ENCODE peak calls at places on chromosomes 5 and 9, in nine cellular contexts. H, I, D, V, J, Q, O, G and A are unnamed samples.

GRCh38 chr9:131094622-131095021 is 1.7 kb upstream of the AIF1L start:
- DNase-seq in V (no peak), I (no peak), O (peak; percentile 37), Q (no peak), G (no peak), D (peak; percentile 33), J (no peak), H (peak; percentile 68), A (no peak)

GRCh38 chr5:154002093-154002492 is 36.6 kb downstream of the FAM114A2 start:
- DNase-seq in Q (no peak), V (no peak), I (no peak), G (no peak), H (peak; percentile 85), O (peak; percentile 30), J (no peak), D (no peak), A (no peak)

GRCh38 chr5:435961-436640 is 6.9 kb upstream of the EXOC3 start:
- DNase-seq in O (peak; percentile 30), I (peak; percentile 35), J (peak; percentile 62), D (no peak), V (peak; percentile 43), Q (no peak), G (no peak), H (peak; percentile 39), A (no peak)

GRCh38 chr5:28165116-28165515 is 1126.7 kb upstream of the CDH9 start:
- DNase-seq in I (no peak), H (peak; percentile 0), Q (no peak), G (no peak), V (no peak), O (no peak), J (no peak), D (no peak), A (no peak)

GRCh38 chr5:10913846-10914245 is 152.8 kb upstream of the DAP start:
- DNase-seq in V (peak; percentile 38), O (peak; percentile 98), Q (no peak), I (peak; percentile 30), J (no peak), G (no peak), H (peak; percentile 67), D (no peak), A (no peak)

GRCh38 chr9:108278341-108278740 is 577.4 kb downstream of the ACTL7B start:
- DNase-seq in J (no peak), G (no peak), Q (no peak), I (no peak), D (no peak), O (no peak), H (no peak), V (no peak), A (no peak)

GRCh38 chr5:155129513-155129880 is 115.9 kb downstream of the KIF4B start:
- DNase-seq in J (no peak), O (no peak), Q (no peak), G (no peak), D (no peak), V (peak; percentile 31), H (no peak), I (no peak), A (no peak)

GRCh38 chr5:33795532-33795931 is 96.3 kb downstream of the ADAMTS12 start:
- DNase-seq in I (no peak), J (no peak), V (no peak), O (no peak), G (no peak), Q (no peak), H (no peak), D (no peak), A (no peak)

DNA sequence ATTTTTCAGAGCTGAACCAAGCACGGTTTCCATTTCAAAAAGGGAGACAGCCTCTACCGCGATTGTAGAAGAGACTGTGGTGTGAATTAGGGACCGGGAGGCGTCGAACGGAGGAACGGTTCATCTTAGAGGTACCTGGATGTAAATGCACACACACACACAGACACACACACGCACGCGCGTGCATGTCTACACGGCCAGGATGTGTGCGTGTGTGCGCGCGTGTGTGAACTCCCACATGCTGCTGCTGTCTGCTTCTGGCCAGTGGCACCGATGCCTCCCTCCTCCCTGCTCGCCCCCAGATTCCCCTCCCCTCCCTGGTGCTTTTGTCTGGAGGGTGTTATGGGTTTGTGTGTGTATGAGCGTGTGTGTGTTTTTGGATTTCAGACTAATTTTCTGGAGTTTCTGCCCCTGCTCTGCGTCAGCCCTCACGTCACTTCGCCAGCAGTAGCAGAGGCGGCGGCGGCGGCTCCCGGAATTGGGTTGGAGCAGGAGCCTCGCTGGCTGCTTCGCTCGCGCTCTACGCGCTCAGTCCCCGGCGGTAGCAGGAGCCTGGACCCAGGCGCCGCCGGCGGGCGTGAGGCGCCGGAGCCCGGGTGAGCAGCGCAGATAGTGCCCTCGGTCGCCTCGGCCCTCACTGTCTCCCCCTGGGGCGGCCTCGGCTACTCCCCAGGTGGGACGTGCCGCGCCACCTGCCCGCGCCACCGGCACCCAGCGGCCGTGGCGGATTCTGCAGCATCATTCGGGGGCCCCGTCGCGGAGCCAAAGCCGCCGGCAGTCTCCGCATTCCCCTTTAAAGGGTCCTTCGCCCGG is at the start of gene NTRK2:
- DNase-seq in I (peak; percentile 65), G (no peak), H (peak; percentile 11), D (peak; percentile 29), O (peak; percentile 2), Q (no peak), V (peak; percentile 17), J (peak; percentile 54), A (no peak)
- TF ChIP-seq CTCF in I (no peak), G (no peak), H (no peak), D (no peak), O (no peak), Q (no peak), V (no peak), J (no peak), A (no peak)

GRCh38 chr9:38065369-38066075 is 3.5 kb downstream of the SHB start:
- DNase-seq in G (no peak), O (no peak), D (no peak), Q (no peak), J (no peak), I (peak; percentile 56), H (no peak), V (no peak), A (no peak)

GRCh38 chr9:38064842-38065368 is 4.1 kb downstream of the SHB start:
- DNase-seq in Q (no peak), O (no peak), I (no peak), J (no peak), H (no peak), D (no peak), V (no peak), G (no peak), A (no peak)

GRCh38 chr9:38066907-38067610 is 2.0 kb downstream of the SHB start:
- DNase-seq in D (peak; percentile 83), Q (peak; percentile 20), G (peak; percentile 79), J (peak; percentile 28), H (peak; percentile 45), O (no peak), I (no peak), V (no peak), A (no peak)

GRCh38 chr9:38067611-38067891 is 1.5 kb downstream of the SHB start:
- DNase-seq in I (no peak), H (no peak), J (peak; percentile 45), O (no peak), D (peak; percentile 67), G (peak; percentile 44), V (no peak), Q (no peak), A (no peak)

GRCh38 chr9:38066167-38066906 is 2.7 kb downstream of the SHB start:
- DNase-seq in H (no peak), O (no peak), V (no peak), G (no peak), Q (no peak), D (peak; percentile 48), J (no peak), I (no peak), A (no peak)
- TF ChIP-seq CTCF in H (peak; percentile 23), O (peak; percentile 10), V (no peak), G (no peak), Q (peak; percentile 45), D (no peak), J (no peak), I (no peak), A (peak; percentile 2)

GRCh38 chr9:38068616-38068865 is 486 bp downstream of the SHB start:
- DNase-seq in G (peak; percentile 46), V (peak; percentile 60), J (no peak), H (peak; percentile 53), D (peak; percentile 72), O (peak; percentile 59), I (peak; percentile 72), Q (peak; percentile 29), A (no peak)
- TF ChIP-seq CTCF in G (peak; percentile 34), V (peak; percentile 62), J (no peak), H (peak; percentile 61), D (peak; percentile 34), O (peak; percentile 52), I (peak; percentile 77), Q (peak; percentile 52), A (peak; percentile 25)

GRCh38 chr5:138083702-138084101 is at the start of gene WNT8A:
- DNase-seq in G (no peak), Q (no peak), O (no peak), V (no peak), I (no peak), J (peak; percentile 30), D (no peak), H (no peak), A (no peak)

GRCh38 chr5:138078006-138078643 is 5.7 kb upstream of the WNT8A start:
- DNase-seq in Q (no peak), I (no peak), G (no peak), H (no peak), O (no peak), D (no peak), V (no peak), J (no peak), A (no peak)

GRCh38 chr5:138077064-138077696 is 6.7 kb upstream of the WNT8A start:
- DNase-seq in J (peak; percentile 74), Q (peak; percentile 59), H (peak; percentile 80), D (peak; percentile 31), I (peak; percentile 73), O (peak; percentile 65), V (peak; percentile 73), G (peak; percentile 72), A (peak; percentile 51)

GRCh38 chr5:138082033-138082432 is 1.8 kb upstream of the WNT8A start:
- DNase-seq in O (no peak), D (no peak), J (peak; percentile 30), Q (no peak), H (no peak), I (no peak), V (no peak), G (no peak), A (no peak)
- TF ChIP-seq CTCF in O (no peak), D (no peak), J (peak; percentile 11), Q (no peak), H (no peak), I (no peak), V (no peak), G (no peak), A (no peak)

GRCh38 chr9:6907772-6908381 is 150.1 kb downstream of the KDM4C start:
- DNase-seq in H (peak; percentile 65), J (no peak), Q (no peak), O (peak; percentile 55), G (no peak), I (no peak), D (no peak), V (peak; percentile 49), A (no peak)
- TF ChIP-seq CTCF in H (peak; percentile 81), J (no peak), Q (peak; percentile 61), O (peak; percentile 82), G (peak; percentile 62), I (peak; percentile 30), D (peak; percentile 17), V (peak; percentile 88), A (peak; percentile 77)

GRCh38 chr9:14140121-14140520 is 173.8 kb downstream of the NFIB start:
- DNase-seq in G (no peak), V (no peak), H (no peak), D (no peak), Q (no peak), O (no peak), I (no peak), J (no peak), A (no peak)
- TF ChIP-seq CTCF in G (no peak), V (no peak), H (no peak), D (no peak), Q (no peak), O (no peak), I (no peak), J (no peak), A (no peak)